ENCODE peak calls at places on chromosomes 16 and 17, in four cellular contexts. Z is HepG2, O is K562, E is GM12878. M is an unnamed sample.

GRCh38 chr16:5508371-5508770 is 410.8 kb upstream of the EEF2KMT start:
- DNase-seq in Z (no peak), O (peak), E (no peak), M (no peak)

GRCh38 chr17:44921122-44921882 is 6.0 kb upstream of the GFAP start:
- DNase-seq in Z (no peak), O (peak), E (no peak), M (no peak)

GRCh38 chr16:71780521-71781089 is 28.0 kb downstream of the AP1G1 start:
- DNase-seq in Z (no peak), O (no peak), E (no peak), M (no peak)

GRCh38 chr16:85316321-85316919 is 204.1 kb upstream of the CIBAR2 start:
- DNase-seq in Z (peak), O (peak), E (no peak), M (peak)

GRCh38 chr17:53032861-53033271 is 789.9 kb upstream of the KIF2B start:
- DNase-seq in Z (peak), O (no peak), E (no peak), M (peak)

GRCh38 chr16:68514511-68514910 is 24.6 kb upstream of the ZFP90 start:
- DNase-seq in Z (no peak), O (no peak), E (no peak), M (no peak)

GRCh38 chr17:81083125-81083765 is 48.3 kb downstream of the BAIAP2 start:
- DNase-seq in Z (peak), O (no peak), E (no peak), M (no peak)

GRCh38 chr16:80459331-80459777 is 81.4 kb upstream of the DYNLRB2 start:
- DNase-seq in Z (no peak), O (no peak), E (no peak), M (no peak)

GRCh38 chr17:66309793-66310192 is 7.4 kb downstream of the PRKCA start:
- DNase-seq in Z (no peak), O (no peak), E (no peak), M (no peak)

GRCh38 chr16:22194707-22195444 is 11.2 kb upstream of the EEF2K start:
- DNase-seq in Z (no peak), O (no peak), E (peak), M (no peak)

GRCh38 chr16:49575352-49576172 is 202.0 kb downstream of the C16orf78 start:
- DNase-seq in Z (no peak), O (no peak), E (peak), M (no peak)

GRCh38 chr16:49574826-49575225 is 201.2 kb downstream of the C16orf78 start:
- DNase-seq in Z (no peak), O (no peak), E (no peak), M (no peak)

GRCh38 chr16:49578435-49579024 is 204.9 kb downstream of the C16orf78 start:
- DNase-seq in Z (no peak), O (no peak), E (no peak), M (no peak)

GRCh38 chr16:49576941-49577340 is 203.3 kb downstream of the C16orf78 start:
- DNase-seq in Z (no peak), O (no peak), E (no peak), M (no peak)

GRCh38 chr16:49576173-49576494 is 202.5 kb downstream of the C16orf78 start:
- DNase-seq in Z (no peak), O (no peak), E (no peak), M (no peak)
- TF ChIP-seq BHLHE40 in Z (no peak), O (no peak), E (no peak), M (no peak)

DNA sequence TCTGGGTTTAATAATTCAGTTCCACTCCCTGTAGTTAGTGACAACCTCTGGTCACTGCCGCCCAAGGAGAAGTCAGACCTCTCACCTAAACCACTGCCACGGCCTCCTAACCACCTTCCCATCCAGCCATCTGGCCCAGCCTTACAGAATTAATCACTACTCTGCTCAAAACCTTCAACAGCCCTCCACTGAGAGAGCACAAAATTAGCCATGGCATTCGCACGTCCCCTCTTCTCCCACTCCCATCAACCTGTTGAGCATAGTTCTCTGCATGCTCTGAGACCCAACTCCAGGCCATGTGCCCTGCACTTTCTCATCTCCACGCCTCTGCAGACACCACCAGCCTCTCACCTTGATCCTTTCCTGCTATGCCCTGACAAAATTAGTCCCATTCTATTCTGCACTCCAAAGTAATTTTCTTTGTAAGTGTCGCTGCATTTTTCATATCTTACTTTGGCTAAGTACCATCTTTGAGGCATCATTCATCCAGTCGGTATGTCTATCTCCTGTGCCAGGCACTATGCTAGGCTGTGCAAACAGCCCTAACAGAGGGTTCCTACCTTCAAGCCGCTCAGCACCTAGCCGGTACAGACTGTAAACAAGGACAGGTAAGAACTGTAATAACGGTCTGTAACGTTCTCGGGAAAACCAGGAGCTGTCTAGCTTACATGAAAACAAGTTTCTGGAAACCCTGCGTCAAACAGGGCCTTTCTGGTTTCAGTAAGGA is 961 bp downstream of the COPRS start:
- DNase-seq in Z (no peak), O (no peak), E (no peak), M (no peak)
- TF ChIP-seq FOXM1 in Z (no peak), O (no peak), E (no peak), M (no peak)

GRCh38 chr16:56107944-56108583 is 83.2 kb upstream of the GNAO1 start:
- DNase-seq in Z (no peak), O (no peak), E (no peak), M (no peak)

GRCh38 chr16:56106527-56106926 is 84.8 kb upstream of the GNAO1 start:
- DNase-seq in Z (no peak), O (no peak), E (no peak), M (no peak)

GRCh38 chr16:56109205-56109604 is 82.1 kb upstream of the GNAO1 start:
- DNase-seq in Z (no peak), O (no peak), E (no peak), M (no peak)

GRCh38 chr16:56111100-56111499 is 80.2 kb upstream of the GNAO1 start:
- DNase-seq in Z (no peak), O (no peak), E (no peak), M (no peak)

GRCh38 chr16:56108724-56109123 is 82.6 kb upstream of the GNAO1 start:
- DNase-seq in Z (no peak), O (no peak), E (no peak), M (no peak)
- TF ChIP-seq TARDBP in Z (no peak), O (no peak), E (no peak), M (no peak)

GRCh38 chr17:49741009-49741691 is 22.8 kb downstream of the FAM117A start:
- DNase-seq in Z (no peak), O (no peak), E (no peak), M (no peak)
- TF ChIP-seq BHLHE40 in Z (no peak), O (no peak), E (peak), M (no peak)

DNA sequence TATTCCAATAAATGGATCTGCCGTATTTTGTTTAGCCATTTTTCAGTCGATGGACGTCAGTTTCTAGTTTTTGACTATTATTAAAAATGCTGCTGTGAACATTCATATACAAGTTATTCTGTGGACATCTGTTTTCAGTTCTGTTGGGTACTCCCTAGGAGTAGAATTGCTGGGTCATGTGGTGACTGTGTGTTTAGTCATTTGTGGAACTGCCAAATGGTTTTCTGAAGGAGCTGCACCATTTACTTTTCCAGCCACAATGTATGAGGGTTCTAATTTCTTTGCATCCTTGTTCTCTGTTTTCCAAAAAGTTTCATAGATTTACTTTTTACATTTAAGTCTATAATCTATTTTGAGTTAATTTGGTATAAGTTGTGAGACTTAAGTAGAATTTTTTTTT is 29.5 kb downstream of the CYLD start:
- DNase-seq in Z (no peak), O (no peak), E (no peak), M (no peak)
- TF ChIP-seq FOXM1 in Z (no peak), O (no peak), E (no peak), M (no peak)

DNA sequence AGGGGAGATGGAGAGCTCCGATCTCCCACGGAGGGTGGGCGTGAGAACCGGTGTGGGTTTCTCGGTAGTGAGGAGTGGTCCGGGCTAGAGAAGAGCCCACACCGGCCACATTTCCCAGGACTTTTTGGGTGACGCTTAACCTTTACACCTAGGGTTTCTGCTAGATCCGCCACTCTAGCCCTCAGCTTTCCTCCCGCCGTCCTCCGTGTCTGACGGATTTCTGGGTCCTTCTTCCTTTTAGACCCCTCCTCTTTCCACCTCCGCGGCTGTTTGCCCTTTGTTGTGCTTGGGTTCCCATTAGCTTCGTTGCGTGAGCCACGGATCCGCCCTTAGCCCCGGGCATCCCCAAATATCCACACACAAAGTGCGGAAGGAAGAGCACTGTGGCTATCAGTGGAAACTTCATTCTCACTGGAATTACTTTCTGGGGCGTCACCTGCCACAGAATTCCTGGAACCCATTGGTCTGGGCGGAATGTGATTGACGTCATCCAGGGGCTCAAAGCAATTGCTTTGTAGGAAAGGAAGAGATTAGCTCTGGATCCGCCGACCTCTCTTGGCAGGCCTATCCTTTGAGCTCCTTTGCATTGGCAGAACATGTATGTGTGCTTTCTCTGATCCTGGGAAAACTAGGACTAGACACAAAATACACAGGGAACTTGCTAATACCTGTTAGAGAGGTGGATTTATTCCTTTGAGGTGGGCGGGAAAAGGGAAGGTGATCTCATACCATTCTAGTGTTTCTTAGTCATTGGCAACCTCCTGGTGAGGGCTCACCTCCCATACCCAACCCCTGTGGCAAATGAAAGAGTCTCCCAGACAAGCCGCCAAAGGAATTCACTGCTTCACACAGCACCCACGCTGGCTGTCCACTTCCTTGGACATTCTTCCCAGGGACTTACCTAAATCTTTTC is 654 bp downstream of the TNFAIP1 start:
- DNase-seq in Z (peak), O (peak), E (no peak), M (peak)
- TF ChIP-seq TARDBP in Z (no peak), O (no peak), E (no peak), M (no peak)

GRCh38 chr17:56173958-56174357 is 20.7 kb downstream of the ANKFN1 start:
- DNase-seq in Z (no peak), O (no peak), E (no peak), M (no peak)

GRCh38 chr17:56173026-56173425 is 19.8 kb downstream of the ANKFN1 start:
- DNase-seq in Z (no peak), O (no peak), E (no peak), M (no peak)

GRCh38 chr17:56171186-56171959 is 18.1 kb downstream of the ANKFN1 start:
- DNase-seq in Z (no peak), O (no peak), E (no peak), M (no peak)

GRCh38 chr17:56174421-56174820 is 21.1 kb downstream of the ANKFN1 start:
- DNase-seq in Z (no peak), O (no peak), E (no peak), M (no peak)

GRCh38 chr17:56172517-56172982 is 19.3 kb downstream of the ANKFN1 start:
- DNase-seq in Z (no peak), O (no peak), E (no peak), M (no peak)
- TF ChIP-seq BHLHE40 in Z (no peak), O (no peak), E (no peak), M (no peak)

DNA sequence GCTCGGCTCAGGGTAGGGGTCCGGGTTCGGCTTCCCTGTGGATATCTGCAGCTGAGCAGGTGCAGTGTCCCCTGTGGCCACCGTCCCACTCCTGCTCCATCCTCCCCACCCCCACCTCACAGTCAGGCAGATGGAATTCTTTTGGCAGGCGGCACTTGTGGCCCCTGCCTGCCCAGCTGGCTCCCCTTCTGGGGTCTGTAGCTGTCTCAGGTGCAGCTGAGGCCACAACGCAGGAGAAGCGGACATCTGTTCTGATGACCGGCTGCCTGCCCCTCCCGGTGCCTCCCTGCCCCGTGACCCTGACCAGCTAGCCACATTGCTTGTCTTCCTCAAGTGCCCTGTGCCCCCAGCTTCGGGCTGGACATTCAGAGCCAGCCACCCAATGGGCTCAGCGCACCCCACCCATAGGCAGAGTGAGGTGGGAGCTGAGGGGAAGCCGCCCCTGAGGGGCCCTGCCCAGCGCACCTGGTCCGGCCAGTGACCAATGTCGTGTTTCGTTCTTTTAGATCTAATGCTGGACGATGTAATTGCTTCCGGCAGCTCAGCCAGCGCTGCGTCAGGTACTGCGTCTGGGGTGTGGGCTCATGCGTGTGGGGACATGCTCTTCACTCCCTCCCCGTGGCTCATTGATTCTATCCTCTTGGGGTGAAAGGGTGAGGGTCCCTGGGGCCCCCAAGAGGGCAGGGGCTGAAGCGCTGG is 25.2 kb upstream of the ABCC3 start:
- DNase-seq in Z (no peak), O (no peak), E (no peak), M (no peak)
- TF ChIP-seq FOXM1 in Z (no peak), O (no peak), E (no peak), M (no peak)

GRCh38 chr17:9056566-9056965 is 35.3 kb downstream of the NTN1 start:
- DNase-seq in Z (no peak), O (no peak), E (no peak), M (no peak)
- TF ChIP-seq TARDBP in Z (no peak), O (no peak), E (no peak), M (no peak)

GRCh38 chr16:9176547-9177418 is 85.3 kb downstream of the HAPSTR1 start:
- DNase-seq in Z (peak), O (no peak), E (no peak), M (no peak)
- TF ChIP-seq BHLHE40 in Z (no peak), O (no peak), E (no peak), M (no peak)